ENCODE peak calls at places on chromosome 7, in six cellular contexts. One of them, this sample, is unnamed.

GRCh38 chr7:167087-167855 is 25.1 kb upstream of the FAM20C start:
- DNase-seq in M059J: no peak
- DNase-seq in Daoy: no peak
- DNase-seq in GM04504: no peak
- DNase-seq in mesendoderm: no peak
- DNase-seq in NCI-H524: no peak
- DNase-seq in this sample: peak

GRCh38 chr7:27177795-27178320 is 3.7 kb upstream of the HOXA10 start:
- DNase-seq in M059J: no peak
- DNase-seq in Daoy: no peak
- DNase-seq in GM04504: peak
- DNase-seq in mesendoderm: no peak
- DNase-seq in NCI-H524: peak
- DNase-seq in this sample: no peak

GRCh38 chr7:69818647-69819161 is 220.4 kb downstream of the AUTS2 start:
- DNase-seq in M059J: no peak
- DNase-seq in Daoy: no peak
- DNase-seq in GM04504: no peak
- DNase-seq in mesendoderm: no peak
- DNase-seq in NCI-H524: no peak
- DNase-seq in this sample: no peak

GRCh38 chr7:111752022-111752582 is 189.8 kb upstream of the IMMP2L start:
- DNase-seq in M059J: peak
- DNase-seq in Daoy: peak
- DNase-seq in GM04504: no peak
- DNase-seq in mesendoderm: peak
- DNase-seq in NCI-H524: peak
- DNase-seq in this sample: peak

GRCh38 chr7:14637968-14638367 is 264.6 kb downstream of the DGKB start:
- DNase-seq in M059J: no peak
- DNase-seq in Daoy: no peak
- DNase-seq in GM04504: no peak
- DNase-seq in mesendoderm: no peak
- DNase-seq in NCI-H524: peak
- DNase-seq in this sample: no peak

GRCh38 chr7:30285531-30286284 is 1.3 kb downstream of the ZNRF2 start:
- DNase-seq in M059J: peak
- DNase-seq in Daoy: peak
- DNase-seq in GM04504: no peak
- DNase-seq in mesendoderm: peak
- DNase-seq in NCI-H524: peak
- DNase-seq in this sample: peak

GRCh38 chr7:108420482-108420908 is 35.7 kb downstream of the NRCAM start:
- DNase-seq in M059J: no peak
- DNase-seq in Daoy: peak
- DNase-seq in GM04504: no peak
- DNase-seq in mesendoderm: peak
- DNase-seq in NCI-H524: no peak
- DNase-seq in this sample: no peak

GRCh38 chr7:73844131-73844547 is 1.8 kb upstream of the METTL27 start:
- DNase-seq in M059J: no peak
- DNase-seq in Daoy: no peak
- DNase-seq in GM04504: no peak
- DNase-seq in mesendoderm: peak
- DNase-seq in NCI-H524: no peak
- DNase-seq in this sample: no peak

GRCh38 chr7:28629216-28629848 is 217.0 kb downstream of the CREB5 start:
- DNase-seq in M059J: peak
- DNase-seq in Daoy: no peak
- DNase-seq in GM04504: peak
- DNase-seq in mesendoderm: no peak
- DNase-seq in NCI-H524: peak
- DNase-seq in this sample: no peak

GRCh38 chr7:44218418-44219201 is 17.8 kb downstream of the YKT6 start:
- DNase-seq in M059J: no peak
- DNase-seq in Daoy: no peak
- DNase-seq in GM04504: no peak
- DNase-seq in mesendoderm: peak
- DNase-seq in NCI-H524: peak
- DNase-seq in this sample: peak

GRCh38 chr7:86657948-86658347 is 14.2 kb downstream of the GRM3 start:
- DNase-seq in M059J: no peak
- DNase-seq in Daoy: no peak
- DNase-seq in GM04504: no peak
- DNase-seq in mesendoderm: no peak
- DNase-seq in NCI-H524: no peak
- DNase-seq in this sample: no peak

GRCh38 chr7:45656431-45656830 is 82.3 kb downstream of the ADCY1 start:
- DNase-seq in M059J: no peak
- DNase-seq in Daoy: no peak
- DNase-seq in GM04504: no peak
- DNase-seq in mesendoderm: no peak
- DNase-seq in NCI-H524: no peak
- DNase-seq in this sample: no peak

GRCh38 chr7:41702635-41703371 is at the start of gene INHBA:
- DNase-seq in M059J: peak
- DNase-seq in Daoy: peak
- DNase-seq in GM04504: no peak
- DNase-seq in mesendoderm: no peak
- DNase-seq in NCI-H524: no peak
- DNase-seq in this sample: no peak

GRCh38 chr7:100854146-100854895 is 1.8 kb downstream of the SLC12A9 start:
- DNase-seq in M059J: no peak
- DNase-seq in Daoy: no peak
- DNase-seq in GM04504: no peak
- DNase-seq in mesendoderm: no peak
- DNase-seq in NCI-H524: no peak
- DNase-seq in this sample: peak

GRCh38 chr7:16644624-16644986 is 949 bp downstream of the ANKMY2 start:
- DNase-seq in M059J: peak
- DNase-seq in Daoy: peak
- DNase-seq in GM04504: no peak
- DNase-seq in mesendoderm: no peak
- DNase-seq in NCI-H524: peak
- DNase-seq in this sample: peak

GRCh38 chr7:42152353-42153205 is 84.4 kb downstream of the GLI3 start:
- DNase-seq in M059J: no peak
- DNase-seq in Daoy: no peak
- DNase-seq in GM04504: no peak
- DNase-seq in mesendoderm: no peak
- DNase-seq in NCI-H524: no peak
- DNase-seq in this sample: no peak

GRCh38 chr7:137992738-137993394 is 9.0 kb downstream of the CREB3L2 start:
- DNase-seq in M059J: peak
- DNase-seq in Daoy: peak
- DNase-seq in GM04504: peak
- DNase-seq in mesendoderm: no peak
- DNase-seq in NCI-H524: no peak
- DNase-seq in this sample: peak

GRCh38 chr7:129748710-129749109 is 137.2 kb downstream of the NRF1 start:
- DNase-seq in M059J: no peak
- DNase-seq in Daoy: no peak
- DNase-seq in GM04504: peak
- DNase-seq in mesendoderm: no peak
- DNase-seq in NCI-H524: no peak
- DNase-seq in this sample: no peak

GRCh38 chr7:5598769-5599371 is 175.2 kb upstream of the TNRC18 start:
- DNase-seq in M059J: no peak
- DNase-seq in Daoy: peak
- DNase-seq in GM04504: no peak
- DNase-seq in mesendoderm: peak
- DNase-seq in NCI-H524: peak
- DNase-seq in this sample: no peak

GRCh38 chr7:39587393-39587792 is 21.2 kb downstream of the YAE1 start:
- DNase-seq in M059J: peak
- DNase-seq in Daoy: peak
- DNase-seq in GM04504: no peak
- DNase-seq in mesendoderm: no peak
- DNase-seq in NCI-H524: no peak
- DNase-seq in this sample: no peak

GRCh38 chr7:1530946-1531262 is 402 bp downstream of the MAFK start:
- DNase-seq in M059J: no peak
- DNase-seq in Daoy: peak
- DNase-seq in GM04504: no peak
- DNase-seq in mesendoderm: no peak
- DNase-seq in NCI-H524: no peak
- DNase-seq in this sample: no peak

GRCh38 chr7:10974717-10975032 is 1.0 kb downstream of the PHF14 start:
- DNase-seq in M059J: no peak
- DNase-seq in Daoy: no peak
- DNase-seq in GM04504: no peak
- DNase-seq in mesendoderm: no peak
- DNase-seq in NCI-H524: peak
- DNase-seq in this sample: no peak

GRCh38 chr7:116367171-116367813 is 132.2 kb upstream of the CAV2 start:
- DNase-seq in M059J: no peak
- DNase-seq in Daoy: no peak
- DNase-seq in GM04504: no peak
- DNase-seq in mesendoderm: peak
- DNase-seq in NCI-H524: no peak
- DNase-seq in this sample: no peak